ENCODE peak calls at places on chromosomes 11 and 22, in four cellular contexts. K, P, Z and J are unnamed samples.

GRCh38 chr11:6219359-6219758 is 14.0 kb downstream of the C11orf42 start:
- DNase-seq in P (peak), Z (peak), K (no peak), J (no peak)

GRCh38 chr11:1335811-1336761 is 26.7 kb upstream of the TOLLIP start:
- DNase-seq in Z (peak), K (peak), P (peak), J (no peak)

GRCh38 chr11:61737636-61738386 is 14.6 kb upstream of the MYRF start:
- DNase-seq in K (no peak), Z (no peak), P (no peak), J (no peak)

GRCh38 chr11:115330693-115331482 is 173.3 kb downstream of the CADM1 start:
- DNase-seq in K (no peak), P (no peak), Z (no peak), J (no peak)

GRCh38 chr11:503179-503981 is 3.7 kb downstream of the RNH1 start:
- DNase-seq in Z (peak), K (peak), P (no peak), J (no peak)

GRCh38 chr11:116851631-116852030 is 14.2 kb upstream of the APOA1 start:
- DNase-seq in P (no peak), K (peak), Z (no peak), J (no peak)

GRCh38 chr11:14644396-14645246 is 1.0 kb downstream of the PDE3B start:
- DNase-seq in P (no peak), K (no peak), Z (no peak), J (no peak)

GRCh38 chr11:30345644-30346043 is 22.7 kb downstream of the ARL14EP start:
- DNase-seq in P (no peak), Z (no peak), K (no peak), J (no peak)

GRCh38 chr11:86952933-86953637 is 2.1 kb downstream of the FZD4 start:
- DNase-seq in Z (no peak), K (no peak), P (peak), J (no peak)

GRCh38 chr11:86954288-86955110 is 696 bp downstream of the FZD4 start:
- DNase-seq in P (no peak), K (no peak), Z (peak), J (no peak)

GRCh38 chr11:86952221-86952875 is 2.8 kb downstream of the FZD4 start:
- DNase-seq in K (no peak), Z (no peak), P (peak), J (no peak)

GRCh38 chr11:86955674-86956522 is 703 bp upstream of the FZD4 start:
- DNase-seq in K (peak), Z (peak), P (peak), J (peak)

GRCh38 chr11:86955111-86955673 is at the start of gene FZD4:
- DNase-seq in Z (peak), P (peak), K (peak), J (peak)
- TF ChIP-seq CTCF in Z (no peak), P (no peak), K (no peak), J (no peak)

DNA sequence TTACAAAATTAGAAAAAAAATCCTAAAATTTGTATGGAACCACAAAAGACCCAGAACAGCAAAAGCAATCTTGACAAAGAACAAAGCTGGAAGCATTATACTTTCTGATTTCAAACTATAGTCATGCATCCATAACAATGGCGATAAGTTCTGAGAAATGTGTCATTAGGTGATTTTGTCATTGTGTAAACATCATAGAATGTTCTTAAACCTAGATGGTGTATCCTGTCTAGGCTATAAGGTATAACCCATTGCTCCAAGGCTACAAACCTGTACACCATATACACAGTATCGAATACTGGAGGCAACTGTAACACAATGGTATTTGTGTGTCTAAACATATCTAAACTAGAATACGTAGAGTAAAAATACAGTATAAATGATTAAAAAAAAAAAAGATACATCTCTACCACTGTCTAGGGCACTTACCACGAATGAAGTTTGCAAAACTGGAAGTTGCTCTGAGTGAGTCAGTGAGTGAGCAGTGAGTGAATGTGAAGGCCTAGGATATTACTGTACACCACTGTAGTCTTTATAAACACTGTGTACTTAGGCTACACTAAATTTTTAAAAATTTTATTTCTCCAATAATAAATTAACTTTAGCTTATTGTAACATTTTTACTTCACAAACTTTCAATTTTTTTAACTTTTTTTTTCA is 18.1 kb upstream of the SC5D start:
- DNase-seq in Z (no peak), K (no peak), P (no peak), J (no peak)
- TF ChIP-seq CTCF in Z (no peak), K (no peak), P (no peak), J (no peak)

DNA sequence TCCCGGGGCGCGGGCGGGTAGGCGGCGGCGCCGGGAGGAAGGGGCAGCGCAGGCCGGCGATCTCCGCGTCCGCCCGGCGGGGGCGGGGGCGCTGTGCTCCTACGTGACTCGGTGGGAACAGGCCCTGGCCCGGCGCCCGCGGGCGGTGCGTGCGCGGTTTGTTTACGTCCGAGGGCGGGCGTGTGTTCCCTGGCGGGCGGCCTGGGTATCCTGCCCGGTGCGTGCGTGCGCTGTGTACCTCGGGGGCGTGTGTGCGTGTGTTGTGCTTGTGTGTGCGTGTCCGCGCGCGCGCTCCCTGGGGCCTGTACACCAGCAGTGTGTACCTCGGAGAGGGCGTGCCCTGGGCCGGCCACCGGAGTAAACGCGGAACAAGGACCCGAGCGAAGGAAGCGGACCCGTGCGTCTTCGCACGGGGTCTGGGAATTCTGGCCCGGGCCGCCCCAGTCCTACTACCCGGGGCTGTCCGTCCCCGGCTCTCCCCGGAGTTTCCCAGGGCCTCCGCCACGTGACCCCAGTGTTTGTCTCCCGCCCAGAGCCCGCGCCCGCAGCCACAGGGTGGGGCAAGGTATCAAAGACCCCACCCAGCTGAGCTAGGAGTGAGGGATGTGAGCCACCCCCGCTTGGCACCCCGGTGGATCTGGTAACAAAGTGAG is 769 bp downstream of the MAFF start:
- DNase-seq in P (peak), K (peak), Z (peak), J (peak)
- TF ChIP-seq CTCF in P (no peak), K (no peak), Z (no peak), J (no peak)

GRCh38 chr11:130827697-130828377 is 88.4 kb downstream of the SNX19 start:
- DNase-seq in K (no peak), Z (no peak), P (peak), J (no peak)
- TF ChIP-seq CTCF in K (no peak), Z (no peak), P (peak), J (no peak)

GRCh38 chr22:27409299-27409698 is 392.3 kb downstream of the MN1 start:
- DNase-seq in P (no peak), K (no peak), Z (no peak), J (no peak)
- TF ChIP-seq CTCF in P (no peak), K (no peak), Z (no peak), J (no peak)